ENCODE peak calls at places on chromosomes 2 and 18, in nine cellular contexts. A is H9; Z is skeletal muscle cell; L is activated CD4-positive, alpha-beta T cell treated with anti-CD3 and anti-CD28 coated beads for 48 hours; H is activated T-helper 1 cell treated with anti-CD3 and anti-CD28 coated beads, Interleukin-2, amount 50 U/mL, for 16 hours; Y is fibroblast of lung; O is Kasumi-1; V is non-pigmented ciliary epithelial cell; C is stimulated activated CD8-positive, alpha-beta memory T cell treated with anti-CD3 and anti-CD28 coated beads, Interleukin-15, amount 100 ng/mL, for 24 hours. W is an unnamed sample.

GRCh38 chr2:130957920-130958319 is 121.2 kb downstream of the ARHGEF4 start:
- DNase-seq in O (peak), V (no peak), L (no peak), H (no peak), Y (no peak), C (no peak), Z (no peak), A (no peak), W (no peak)

GRCh38 chr2:2727876-2728511 is 396.9 kb upstream of the MYT1L start:
- DNase-seq in Y (no peak), Z (no peak), H (no peak), A (no peak), L (no peak), C (no peak), V (no peak), O (no peak), W (no peak)

GRCh38 chr2:112692914-112693313 is 27.9 kb upstream of the NT5DC4 start:
- DNase-seq in Y (peak), O (no peak), H (no peak), A (no peak), V (no peak), L (peak), Z (no peak), C (no peak), W (no peak)

GRCh38 chr2:99677814-99678213 is 188.0 kb upstream of the REV1 start:
- DNase-seq in V (no peak), O (no peak), C (no peak), Y (no peak), Z (no peak), H (no peak), A (no peak), L (no peak), W (no peak)

GRCh38 chr2:11866358-11867335 is 120.2 kb downstream of the LPIN1 start:
- DNase-seq in Y (no peak), L (peak), V (no peak), H (no peak), Z (no peak), O (no peak), A (no peak), C (no peak), W (no peak)

GRCh38 chr2:26299488-26300092 is 46.4 kb upstream of the SELENOI start:
- DNase-seq in V (peak), L (peak), Z (no peak), A (no peak), O (peak), C (no peak), Y (peak), H (no peak), W (no peak)

GRCh38 chr2:197081294-197081693 is 154.8 kb upstream of the PGAP1 start:
- DNase-seq in O (peak), H (no peak), L (no peak), V (no peak), Z (no peak), Y (no peak), A (no peak), C (no peak), W (no peak)

GRCh38 chr2:173963817-173964564 is 1.2 kb downstream of the SP3 start:
- DNase-seq in V (no peak), A (peak), H (peak), C (peak), Z (peak), O (peak), L (peak), Y (peak), W (peak)

GRCh38 chr2:9631976-9632700 is 1.3 kb upstream of the YWHAQ start:
- DNase-seq in Y (peak), L (no peak), C (no peak), Z (peak), H (no peak), A (peak), O (no peak), V (no peak), W (no peak)

GRCh38 chr2:44016282-44016681 is 20.5 kb upstream of the LRPPRC start:
- DNase-seq in H (no peak), C (no peak), Z (peak), V (peak), O (peak), L (peak), A (peak), Y (peak), W (no peak)

GRCh38 chr2:120227111-120227991 is 4.2 kb upstream of the TMEM185B start:
- DNase-seq in H (no peak), A (peak), Y (no peak), O (no peak), C (no peak), V (no peak), Z (no peak), L (peak), W (no peak)

GRCh38 chr18:11570770-11571169 is 38.6 kb upstream of the SLC35G4 start:
- DNase-seq in Y (no peak), Z (no peak), H (no peak), V (no peak), L (no peak), C (no peak), O (peak), A (no peak), W (no peak)

GRCh38 chr2:106314427-106314826 is 120.3 kb upstream of the UXS1 start:
- DNase-seq in C (no peak), A (no peak), H (no peak), Z (no peak), Y (no peak), O (no peak), V (no peak), L (peak), W (no peak)

GRCh38 chr18:77360315-77361186 is 110.9 kb downstream of the GALR1 start:
- DNase-seq in L (no peak), Y (no peak), O (peak), Z (no peak), H (no peak), V (no peak), C (no peak), A (no peak), W (no peak)

GRCh38 chr18:75216212-75216925 is 5.8 kb downstream of the TSHZ1 start:
- DNase-seq in V (no peak), C (no peak), O (no peak), Z (no peak), A (no peak), Y (no peak), H (no peak), L (no peak), W (no peak)

GRCh38 chr2:230987137-230988020 is 8.5 kb upstream of the SPATA3 start:
- DNase-seq in V (peak), A (peak), Y (peak), O (peak), H (peak), Z (no peak), L (peak), C (peak), W (peak)

GRCh38 chr2:219570924-219571310 is 422 bp downstream of the OBSL1 start:
- DNase-seq in C (no peak), A (no peak), L (no peak), V (no peak), H (no peak), O (no peak), Y (peak), Z (no peak), W (peak)

GRCh38 chr2:45675130-45675812 is 23.8 kb downstream of the PRKCE start:
- DNase-seq in Y (no peak), V (no peak), C (no peak), Z (no peak), O (no peak), H (no peak), L (no peak), A (no peak), W (no peak)

GRCh38 chr2:234003972-234004617 is 46.4 kb upstream of the SPP2 start:
- DNase-seq in A (peak), C (no peak), L (peak), O (no peak), Z (peak), Y (peak), V (peak), H (no peak), W (no peak)

GRCh38 chr2:48725696-48726494 is 29.6 kb downstream of the LHCGR start:
- DNase-seq in L (no peak), Y (no peak), V (no peak), A (peak), H (no peak), O (no peak), Z (no peak), C (no peak), W (no peak)

GRCh38 chr2:238106698-238107524 is 6.8 kb downstream of the ESPNL start:
- DNase-seq in Y (no peak), H (no peak), V (no peak), O (no peak), A (peak), Z (no peak), L (peak), C (no peak), W (peak)

GRCh38 chr2:189285962-189286648 is 106.5 kb upstream of the COL5A2 start:
- DNase-seq in V (peak), H (no peak), Z (peak), L (no peak), C (no peak), Y (peak), A (no peak), O (no peak), W (no peak)

GRCh38 chr18:45050712-45051639 is 370.3 kb downstream of the SETBP1 start:
- DNase-seq in C (no peak), A (no peak), Y (peak), V (peak), Z (peak), O (no peak), L (no peak), H (no peak), W (no peak)

GRCh38 chr2:126698376-126698775 is 42.4 kb downstream of the GYPC start:
- DNase-seq in L (no peak), Z (no peak), V (no peak), Y (no peak), A (no peak), O (no peak), C (no peak), H (no peak), W (no peak)

W was measured in Right ventricle myocardium inferior.